ENCODE peak calls at places on chromosomes 2 and 18, in eight cellular contexts. C, Q, V, O, I, K, U and W are unnamed samples.

GRCh38 chr2:150792780-150793300 is 305.4 kb upstream of the RND3 start:
- DNase-seq in C (no peak), Q (no peak), V (no peak), O (no peak), I (no peak), K (no peak), U (no peak), W (no peak)

GRCh38 chr2:32925283-32925682 is 21.5 kb upstream of the LTBP1 start:
- DNase-seq in C (no peak), Q (no peak), V (no peak), O (no peak), I (no peak), K (no peak), U (no peak), W (no peak)

GRCh38 chr18:9637036-9637767 is 22.8 kb upstream of the PPP4R1 start:
- DNase-seq in C (no peak), Q (no peak), V (no peak), O (no peak), I (no peak), K (peak; percentile 69), U (no peak), W (no peak)

GRCh38 chr2:6474368-6475140 is 391.2 kb downstream of the CMPK2 start:
- DNase-seq in C (no peak), Q (no peak), V (no peak), O (no peak), I (no peak), K (no peak), U (no peak), W (no peak)

GRCh38 chr2:108916397-108917077 is 72.5 kb downstream of the EDAR start:
- DNase-seq in C (no peak), Q (peak; percentile 7), V (no peak), O (peak; percentile 9), I (peak; percentile 34), K (no peak), U (no peak), W (no peak)

GRCh38 chr2:54021702-54022101 is 50.9 kb upstream of the PSME4 start:
- DNase-seq in C (no peak), Q (no peak), V (no peak), O (no peak), I (no peak), K (no peak), U (no peak), W (no peak)

GRCh38 chr2:128654404-128654803 is 335.7 kb upstream of the HS6ST1 start:
- DNase-seq in C (no peak), Q (no peak), V (no peak), O (no peak), I (no peak), K (no peak), U (peak; percentile 41), W (no peak)

GRCh38 chr2:122077771-122078170 is 322.3 kb downstream of the TSN start:
- DNase-seq in C (no peak), Q (no peak), V (no peak), O (no peak), I (no peak), K (no peak), U (no peak), W (no peak)

GRCh38 chr18:61831071-61831470 is 61.7 kb downstream of the RNF152 start:
- DNase-seq in C (no peak), Q (no peak), V (no peak), O (no peak), I (no peak), K (peak; percentile 57), U (no peak), W (no peak)

GRCh38 chr2:210496512-210496911 is 20.0 kb upstream of the LANCL1 start:
- DNase-seq in C (no peak), Q (no peak), V (no peak), O (no peak), I (no peak), K (no peak), U (peak; percentile 31), W (no peak)

GRCh38 chr2:216210711-216211131 is 101.6 kb downstream of the XRCC5 start:
- DNase-seq in C (no peak), Q (no peak), V (no peak), O (no peak), I (no peak), K (peak; percentile 51), U (no peak), W (no peak)

GRCh38 chr2:129087133-129087813 is 768.6 kb upstream of the HS6ST1 start:
- DNase-seq in C (no peak), Q (no peak), V (no peak), O (no peak), I (no peak), K (peak; percentile 87), U (no peak), W (no peak)

GRCh38 chr2:216619411-216620393 is 13.5 kb upstream of the IGFBP2 start:
- DNase-seq in C (peak; percentile 58), Q (no peak), V (no peak), O (peak; percentile 80), I (peak; percentile 68), K (peak; percentile 71), U (no peak), W (no peak)

GRCh38 chr18:75213610-75214009 is 3.0 kb downstream of the TSHZ1 start:
- DNase-seq in C (peak; percentile 84), Q (no peak), V (no peak), O (peak; percentile 63), I (no peak), K (peak; percentile 46), U (no peak), W (no peak)

GRCh38 chr2:235433860-235434259 is 60.0 kb upstream of the AGAP1 start:
- DNase-seq in C (no peak), Q (no peak), V (no peak), O (no peak), I (peak; percentile 17), K (peak; percentile 20), U (no peak), W (peak; percentile 47)

GRCh38 chr18:79869591-79870368 is 72.0 kb downstream of the KCNG2 start:
- DNase-seq in C (no peak), Q (no peak), V (peak; percentile 40), O (no peak), I (peak; percentile 32), K (no peak), U (no peak), W (no peak)

GRCh38 chr18:11113046-11113548 is 36.3 kb downstream of the PIEZO2 start:
- DNase-seq in C (no peak), Q (no peak), V (no peak), O (no peak), I (no peak), K (no peak), U (no peak), W (no peak)

GRCh38 chr2:234968633-234969328 is 17.0 kb downstream of the SH3BP4 start:
- DNase-seq in C (no peak), Q (no peak), V (no peak), O (no peak), I (no peak), K (no peak), U (no peak), W (no peak)

GRCh38 chr2:235133837-235134236 is 182.0 kb downstream of the SH3BP4 start:
- DNase-seq in C (no peak), Q (no peak), V (no peak), O (no peak), I (no peak), K (no peak), U (no peak), W (no peak)

GRCh38 chr2:239943571-239943970 is 81.6 kb downstream of the NDUFA10 start:
- DNase-seq in C (no peak), Q (no peak), V (no peak), O (no peak), I (no peak), K (no peak), U (no peak), W (no peak)

GRCh38 chr18:31274915-31275314 is 43.0 kb upstream of the DSG1 start:
- DNase-seq in C (no peak), Q (no peak), V (no peak), O (peak; percentile 17), I (no peak), K (peak; percentile 69), U (no peak), W (no peak)

GRCh38 chr2:188937228-188938220 is 36.6 kb upstream of the COL3A1 start:
- DNase-seq in C (no peak), Q (no peak), V (no peak), O (no peak), I (no peak), K (peak; percentile 95), U (no peak), W (no peak)

GRCh38 chr2:169824373-169825333 is at the start of gene METTL5:
- DNase-seq in C (peak; percentile 36), Q (peak; percentile 86), V (peak; percentile 91), O (no peak), I (peak; percentile 95), K (peak; percentile 79), U (peak; percentile 78), W (peak; percentile 71)

GRCh38 chr2:199797431-199797830 is 53.6 kb downstream of the FTCDNL1 start:
- DNase-seq in C (no peak), Q (no peak), V (no peak), O (no peak), I (no peak), K (no peak), U (no peak), W (no peak)

GRCh38 chr2:218002792-218003191 is at the start of gene TNS1:
- DNase-seq in C (no peak), Q (no peak), V (no peak), O (no peak), I (no peak), K (peak; percentile 59), U (no peak), W (no peak)

GRCh38 chr2:135744761-135745314 is 3.2 kb downstream of the UBXN4 start:
- DNase-seq in C (no peak), Q (peak; percentile 49), V (no peak), O (no peak), I (peak; percentile 73), K (peak; percentile 18), U (no peak), W (peak; percentile 37)

GRCh38 chr18:11785444-11786055 is 65.7 kb upstream of the CHMP1B start:
- DNase-seq in C (no peak), Q (no peak), V (no peak), O (no peak), I (peak; percentile 75), K (no peak), U (no peak), W (no peak)

GRCh38 chr2:170025223-170025622 is 152.7 kb upstream of the MYO3B start:
- DNase-seq in C (no peak), Q (no peak), V (no peak), O (no peak), I (no peak), K (no peak), U (no peak), W (no peak)

GRCh38 chr2:118835739-118836410 is 11.6 kb downstream of the EN1 start:
- DNase-seq in C (no peak), Q (no peak), V (no peak), O (no peak), I (peak; percentile 72), K (no peak), U (no peak), W (no peak)

GRCh38 chr2:68357608-68358337 is 7.3 kb upstream of the PLEK start:
- DNase-seq in C (peak; percentile 18), Q (no peak), V (no peak), O (peak; percentile 5), I (peak; percentile 87), K (peak; percentile 70), U (no peak), W (peak; percentile 64)

GRCh38 chr18:8084160-8084559 is 517.0 kb downstream of the PTPRM start:
- DNase-seq in C (no peak), Q (no peak), V (no peak), O (peak; percentile 61), I (peak; percentile 90), K (peak; percentile 69), U (no peak), W (peak; percentile 65)

GRCh38 chr2:190748966-190749365 is 100.1 kb downstream of the NAB1 start:
- DNase-seq in C (no peak), Q (no peak), V (no peak), O (no peak), I (no peak), K (peak; percentile 25), U (no peak), W (no peak)

GRCh38 chr2:158735822-158736580 is 59.1 kb upstream of the DAPL1 start:
- DNase-seq in C (no peak), Q (no peak), V (no peak), O (no peak), I (no peak), K (no peak), U (no peak), W (no peak)

GRCh38 chr18:30999186-30999585 is 43.4 kb downstream of the DSC3 start:
- DNase-seq in C (no peak), Q (no peak), V (no peak), O (no peak), I (no peak), K (peak; percentile 16), U (no peak), W (no peak)